ENCODE peak calls at places on chromosome 7, in six cellular contexts. F is IMR-90, H is GM23248, W is colonic mucosa, Z is heart left ventricle, I is adrenal gland. U is an unnamed sample. For H3K4me1 and H3K27me3, the result is how much of the 10 kb centered on the place peaks cover.

GRCh38 chr7:53609185-53609584 is 573.8 kb downstream of the POM121L12 start:
- DNase-seq in F (no peak), H (no peak), W (no peak), Z (no peak), I (no peak), U (no peak)

GRCh38 chr7:16836481-16836880 is 31.7 kb upstream of the AGR2 start:
- DNase-seq in F (peak), H (no peak), W (no peak), Z (no peak), I (no peak), U (no peak)

GRCh38 chr7:159192013-159192412 is 47.3 kb upstream of the VIPR2 start:
- DNase-seq in F (no peak), H (no peak), W (no peak), Z (no peak), I (no peak), U (peak)

GRCh38 chr7:22660732-22661131 is 66.3 kb upstream of the IL6 start:
- DNase-seq in F (no peak), H (no peak), W (no peak), Z (no peak), I (no peak), U (peak)

GRCh38 chr7:151381333-151382078 is 28.3 kb downstream of the WDR86 start:
- DNase-seq in F (no peak), H (peak), W (no peak), Z (peak), I (no peak), U (no peak)

GRCh38 chr7:7563813-7564212 is 2.9 kb upstream of the MIOS start:
- DNase-seq in F (no peak), H (peak), W (no peak), Z (no peak), I (no peak), U (no peak)

GRCh38 chr7:82810558-82811259 is 352.0 kb downstream of the PCLO start:
- DNase-seq in F (peak), H (peak), W (no peak), Z (no peak), I (peak), U (peak)

GRCh38 chr7:74398426-74398825 is 55.3 kb upstream of the GTF2IRD1 start:
- DNase-seq in F (no peak), H (no peak), W (no peak), Z (no peak), I (no peak), U (no peak)

GRCh38 chr7:111083423-111083822 is 7.5 kb upstream of the LRRN3 start:
- DNase-seq in F (peak), H (peak), W (no peak), Z (no peak), I (no peak), U (no peak)

GRCh38 chr7:76356115-76356514 is 2.7 kb downstream of the YWHAG start:
- DNase-seq in F (no peak), H (peak), W (no peak), Z (no peak), I (no peak), U (no peak)
- H3K4me1 ChIP-seq in F (under half), H (under half), W (under half), Z (half or more), I (under half), U (under half)

GRCh38 chr7:27128776-27129728 is 1.5 kb downstream of the HOXA4 start:
- DNase-seq in F (no peak), H (no peak), W (peak), Z (no peak), I (no peak), U (no peak)

GRCh38 chr7:27130540-27131389 is at the start of gene HOXA4:
- DNase-seq in F (peak), H (peak), W (peak), Z (peak), I (peak), U (no peak)

GRCh38 chr7:27131390-27131819 is 848 bp upstream of the HOXA4 start:
- DNase-seq in F (no peak), H (peak), W (no peak), Z (no peak), I (no peak), U (no peak)

GRCh38 chr7:27128034-27128433 is 2.5 kb downstream of the HOXA4 start:
- DNase-seq in F (peak), H (no peak), W (peak), Z (no peak), I (no peak), U (no peak)

DNA sequence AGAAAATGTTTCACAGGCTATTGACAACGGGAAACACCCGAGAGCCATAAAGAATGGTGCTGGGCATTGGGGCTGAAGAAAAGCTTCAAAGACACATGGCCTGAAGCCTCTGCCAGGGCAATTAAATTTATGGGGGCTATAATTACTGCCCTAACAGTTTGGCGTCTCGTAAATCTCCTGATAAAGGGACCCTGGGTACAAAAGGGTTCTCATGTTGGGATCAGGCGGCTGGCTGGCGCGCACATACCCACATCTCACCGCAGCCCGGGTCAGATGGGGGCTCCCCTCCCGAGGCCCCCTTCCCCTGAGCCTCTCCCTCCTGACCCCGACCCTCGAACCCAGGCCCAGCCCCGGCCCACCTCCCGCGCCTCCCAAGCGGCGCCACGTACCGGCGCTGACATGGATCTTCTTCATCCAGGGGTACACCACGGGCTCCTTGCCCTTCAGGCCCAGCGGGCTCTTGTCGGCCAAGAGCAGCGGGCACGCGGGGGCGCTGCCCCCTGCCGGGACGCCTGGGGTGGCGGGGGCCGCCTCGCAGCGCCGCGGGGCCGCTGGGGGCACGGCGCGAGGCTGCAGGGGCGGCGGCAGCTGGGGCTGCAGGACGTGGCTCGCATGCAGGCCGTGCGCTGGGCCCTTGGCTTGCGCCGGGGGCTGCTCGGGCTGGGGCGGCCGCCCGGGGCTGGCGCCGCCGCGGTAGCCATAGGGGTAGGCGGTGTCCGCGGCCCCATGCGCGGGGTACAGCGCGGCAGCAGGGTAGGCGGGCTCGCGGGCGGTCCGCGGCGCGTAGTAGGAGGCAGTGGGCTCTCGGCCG is 623 bp downstream of the HOXA4 start:
- DNase-seq in F (no peak), H (peak), W (peak), Z (peak), I (peak), U (no peak)
- H3K27me3 ChIP-seq in F (under half), H (under half), W (under half), Z (half or more), I (under half), U (under half)

DNA sequence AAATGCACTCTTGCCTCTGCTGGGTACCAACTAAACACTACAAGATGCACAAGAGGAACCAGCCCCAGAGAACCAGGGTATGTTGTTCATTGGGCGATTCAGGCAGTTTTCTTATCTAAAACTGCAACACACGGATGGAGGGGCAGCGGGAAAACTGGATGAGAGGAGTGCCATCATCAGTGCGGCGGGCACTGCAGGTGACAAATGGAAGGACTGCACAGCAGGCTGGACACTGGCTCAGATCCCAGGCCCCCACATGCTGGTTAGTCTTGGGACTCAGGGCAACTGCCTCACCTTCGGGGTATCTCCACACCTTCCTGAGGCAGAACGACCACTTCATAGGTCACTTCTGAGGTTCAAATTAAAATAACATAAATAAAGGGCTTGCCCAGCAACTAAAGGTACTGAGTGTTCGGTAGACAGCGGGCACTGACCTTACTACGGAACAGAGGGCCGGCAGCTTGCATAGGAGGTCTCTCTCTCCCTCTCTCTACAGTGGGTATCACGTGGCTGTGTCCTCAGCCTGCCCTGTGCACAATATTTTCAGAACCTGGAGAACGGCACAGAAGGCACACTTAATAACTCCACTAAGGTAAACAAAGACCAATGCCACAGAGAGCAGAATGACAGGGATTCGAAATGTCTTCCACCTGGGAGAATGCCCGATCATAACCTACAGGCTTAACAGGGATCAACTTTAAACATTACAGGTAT is 72.1 kb downstream of the GRB10 start:
- DNase-seq in F (no peak), H (no peak), W (no peak), Z (no peak), I (no peak), U (no peak)
- H3K4me1 ChIP-seq in F (under half), H (under half), W (under half), Z (half or more), I (under half), U (under half)

DNA sequence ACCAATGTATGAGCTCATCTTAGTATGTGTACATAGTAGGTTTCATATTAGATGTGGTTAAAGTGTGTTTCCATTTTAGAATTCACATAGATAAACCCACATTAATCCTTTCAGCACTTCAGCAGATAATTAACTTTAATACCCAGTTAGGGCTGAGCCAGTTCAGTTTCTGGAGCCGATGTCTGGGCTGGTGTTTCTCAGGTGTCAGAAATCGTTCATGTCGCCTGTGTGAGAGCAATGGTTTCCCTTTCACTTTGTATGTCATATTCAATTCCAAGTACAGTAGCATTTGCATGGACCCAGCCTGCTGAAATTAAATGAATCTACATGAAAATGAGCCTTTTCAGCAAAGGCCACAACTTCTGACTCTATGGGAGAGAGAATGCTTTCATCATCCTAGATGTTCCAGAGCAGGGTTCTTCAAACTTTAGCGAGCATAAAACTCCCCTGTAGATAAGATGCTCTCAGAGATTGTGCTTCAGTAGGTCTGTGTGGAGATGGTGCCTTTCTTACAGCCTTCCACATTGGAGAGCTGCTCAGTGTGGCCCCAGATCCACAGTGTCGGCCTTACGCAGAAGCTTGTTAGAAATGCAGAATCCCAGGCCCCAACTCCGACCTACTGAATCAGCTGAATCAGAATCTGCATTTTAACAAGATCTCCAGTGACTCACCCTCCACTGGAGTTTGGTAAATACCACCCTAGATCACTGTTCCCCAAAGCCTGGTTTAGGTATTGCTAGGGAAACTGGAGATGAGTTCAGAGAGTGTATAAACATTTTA is 19.6 kb downstream of the WIPF3 start:
- DNase-seq in F (no peak), H (no peak), W (no peak), Z (no peak), I (no peak), U (no peak)
- H3K27me3 ChIP-seq in F (under half), H (under half), W (under half), Z (under half), I (under half), U (under half)

DNA sequence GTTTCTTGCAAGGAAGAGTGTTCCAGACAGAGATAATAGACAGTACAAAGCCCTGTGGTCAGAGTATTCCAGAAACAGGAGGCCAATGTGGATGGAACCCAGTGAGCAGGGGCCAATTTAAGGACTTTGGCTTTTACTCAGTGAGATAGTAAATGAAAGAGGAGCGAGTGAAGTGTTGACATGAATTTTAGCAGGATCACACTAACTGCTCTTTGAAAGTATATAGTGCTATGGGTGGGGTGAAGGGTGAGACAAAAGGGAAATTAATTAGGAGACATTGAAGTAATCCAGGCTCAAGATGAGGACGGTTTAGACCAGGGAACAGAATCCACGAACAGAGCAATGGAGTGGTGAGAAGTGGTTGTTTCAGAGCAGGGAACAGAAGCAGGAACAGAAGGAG is 62.2 kb upstream of the TES start:
- DNase-seq in F (no peak), H (no peak), W (no peak), Z (no peak), I (no peak), U (no peak)
- H3K4me1 ChIP-seq in F (under half), H (under half), W (under half), Z (under half), I (under half), U (under half)

GRCh38 chr7:155377837-155378579 is 79.9 kb upstream of the EN2 start:
- DNase-seq in F (peak), H (peak), W (no peak), Z (no peak), I (no peak), U (no peak)
- H3K27me3 ChIP-seq in F (half or more), H (half or more), W (half or more), Z (half or more), I (half or more), U (under half)

DNA sequence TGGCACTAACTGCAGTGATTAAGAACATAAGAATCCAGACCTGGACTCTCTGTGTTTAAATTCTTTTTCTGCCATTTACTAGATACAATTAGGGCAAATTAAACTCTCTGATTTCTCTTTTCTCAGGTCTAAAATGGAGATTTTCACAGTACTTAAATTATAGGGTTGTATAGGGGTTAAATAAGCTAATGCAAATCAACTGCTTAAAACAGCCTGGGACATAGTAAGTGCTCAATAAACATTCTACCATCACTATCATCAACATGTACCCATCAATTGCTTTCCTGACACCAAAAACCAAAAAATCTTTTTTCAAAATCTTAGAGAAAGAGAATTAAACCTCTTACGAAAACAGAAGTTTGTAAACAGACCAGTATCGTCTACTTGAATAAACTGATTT is 4.5 kb downstream of the ZNF800 start:
- DNase-seq in F (no peak), H (peak), W (no peak), Z (no peak), I (no peak), U (no peak)
- H3K4me1 ChIP-seq in F (under half), H (under half), W (under half), Z (under half), I (under half), U (half or more)

GRCh38 chr7:157021893-157022680 is 11.6 kb upstream of the MNX1 start:
- DNase-seq in F (no peak), H (no peak), W (no peak), Z (peak), I (no peak), U (no peak)

GRCh38 chr7:157027568-157028527 is 17.4 kb upstream of the MNX1 start:
- DNase-seq in F (no peak), H (no peak), W (no peak), Z (no peak), I (no peak), U (no peak)

GRCh38 chr7:157023589-157023905 is 13.1 kb upstream of the MNX1 start:
- DNase-seq in F (no peak), H (no peak), W (no peak), Z (no peak), I (no peak), U (no peak)

GRCh38 chr7:157022681-157023588 is 12.5 kb upstream of the MNX1 start:
- DNase-seq in F (no peak), H (no peak), W (peak), Z (peak), I (no peak), U (no peak)

DNA sequence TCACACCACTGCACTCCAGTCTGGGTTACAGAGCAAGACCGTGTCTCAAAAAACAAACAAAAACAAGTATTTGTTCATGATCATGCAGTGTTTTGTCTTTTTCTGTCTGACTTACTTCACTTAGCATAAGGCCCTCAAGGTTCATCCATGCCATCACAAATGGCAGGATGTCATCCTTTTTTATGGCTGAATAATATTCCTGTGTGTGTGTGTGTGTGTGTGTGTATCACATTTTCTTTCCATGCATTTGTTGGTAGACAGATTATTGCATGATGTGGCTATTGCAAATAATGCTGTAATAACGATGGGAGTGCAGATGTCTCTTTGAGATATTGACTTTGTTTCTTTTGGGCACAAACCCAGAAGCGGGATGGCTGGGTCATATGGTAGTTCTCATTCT is 14.3 kb upstream of the MNX1 start:
- DNase-seq in F (no peak), H (no peak), W (no peak), Z (no peak), I (no peak), U (no peak)
- H3K27me3 ChIP-seq in F (half or more), H (half or more), W (half or more), Z (half or more), I (half or more), U (under half)

U was measured in Karpas-422.